ENCODE peak calls at places on chromosomes 4 and X, in seven cellular contexts. X, F, C, O, A, N and B are unnamed samples.

GRCh38 chrX:154401045-154401799 is 3.0 kb downstream of the RPL10 start:
- DNase-seq in O (no peak), A (peak), X (peak), C (peak), N (no peak), F (peak), B (peak)

GRCh38 chr4:88573995-88574394 is 18.3 kb upstream of the HERC3 start:
- DNase-seq in C (peak), F (peak), N (no peak), X (peak), O (no peak), A (peak), B (peak)

GRCh38 chrX:66163849-66164401 is at the start of gene HEPH:
- DNase-seq in O (peak), A (peak), N (peak), F (peak), C (peak), X (peak), B (no peak)

GRCh38 chr4:152997771-152998487 is 61.8 kb downstream of the FHDC1 start:
- DNase-seq in X (no peak), A (no peak), O (no peak), N (no peak), C (no peak), F (peak), B (peak)

GRCh38 chr4:4320951-4321714 is 31.1 kb downstream of the ZBTB49 start:
- DNase-seq in X (no peak), O (no peak), N (no peak), A (no peak), F (no peak), C (no peak), B (no peak)

GRCh38 chrX:116801943-116802342 is 339.2 kb upstream of the CT83 start:
- DNase-seq in F (no peak), X (no peak), A (no peak), C (no peak), O (no peak), N (no peak), B (no peak)

GRCh38 chr4:76784237-76784636 is 113.7 kb downstream of the SOWAHB start:
- DNase-seq in N (no peak), O (no peak), A (peak), X (no peak), F (no peak), C (peak), B (no peak)

GRCh38 chr4:499563-499962 is 553 bp downstream of the PIGG start:
- DNase-seq in O (no peak), F (no peak), N (no peak), C (no peak), X (peak), A (no peak), B (no peak)

GRCh38 chr4:25532579-25532978 is 123.1 kb upstream of the SLC34A2 start:
- DNase-seq in F (no peak), O (no peak), N (no peak), A (no peak), C (no peak), X (no peak), B (no peak)

GRCh38 chr4:169099775-169100180 is 89.7 kb upstream of the CBR4 start:
- DNase-seq in N (no peak), A (no peak), F (peak), O (no peak), C (no peak), X (no peak), B (no peak)

DNA sequence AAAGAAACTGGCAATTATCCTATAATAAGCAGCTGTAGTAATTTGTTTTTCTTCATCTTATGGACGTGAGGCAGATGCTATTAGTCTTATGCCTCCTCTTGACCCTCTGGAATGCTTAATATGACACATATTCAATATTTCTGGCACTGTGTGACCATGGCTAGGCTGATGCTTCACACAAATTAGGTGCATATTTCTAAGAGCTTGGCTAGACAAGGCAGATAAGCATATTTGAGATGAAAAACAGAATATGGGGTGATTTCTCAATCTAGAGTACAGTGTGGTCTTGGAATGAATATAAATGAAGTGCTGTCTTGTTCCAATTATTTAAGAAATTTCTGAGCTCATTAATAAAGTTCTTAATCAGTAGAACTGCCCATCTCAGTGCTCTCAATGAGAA is 156.2 kb downstream of the NPNT start:
- DNase-seq in C (no peak), N (no peak), A (no peak), F (no peak), X (no peak), O (no peak), B (no peak)
- H3K4ac ChIP-seq in C (no peak), N (no peak), A (no peak), F (no peak), X (no peak), O (no peak), B (no peak)

DNA sequence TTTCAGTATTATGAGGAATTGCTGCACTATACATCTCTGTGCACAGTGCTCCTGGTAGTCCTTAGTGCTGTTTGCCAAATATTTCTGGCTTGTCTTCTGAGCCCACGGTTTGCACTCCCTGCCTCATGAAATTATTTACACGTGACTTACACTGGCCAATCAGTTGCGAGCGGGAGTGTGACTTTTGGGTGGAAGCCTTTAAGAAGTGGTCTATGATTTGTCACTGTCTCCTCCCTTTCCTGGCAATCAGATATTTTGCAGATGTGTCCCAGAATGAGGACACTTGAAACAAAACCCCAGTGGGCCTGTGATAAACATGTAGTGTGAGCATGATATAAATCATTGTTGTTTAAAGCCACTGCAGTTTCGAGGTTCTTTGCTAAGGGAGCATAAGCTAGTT is 11.8 kb downstream of the BST1 start:
- DNase-seq in F (peak), A (no peak), C (no peak), X (peak), N (no peak), O (no peak), B (no peak)
- H2BK5ac ChIP-seq in F (no peak), A (no peak), C (no peak), X (no peak), N (no peak), O (no peak), B (no peak)

DNA sequence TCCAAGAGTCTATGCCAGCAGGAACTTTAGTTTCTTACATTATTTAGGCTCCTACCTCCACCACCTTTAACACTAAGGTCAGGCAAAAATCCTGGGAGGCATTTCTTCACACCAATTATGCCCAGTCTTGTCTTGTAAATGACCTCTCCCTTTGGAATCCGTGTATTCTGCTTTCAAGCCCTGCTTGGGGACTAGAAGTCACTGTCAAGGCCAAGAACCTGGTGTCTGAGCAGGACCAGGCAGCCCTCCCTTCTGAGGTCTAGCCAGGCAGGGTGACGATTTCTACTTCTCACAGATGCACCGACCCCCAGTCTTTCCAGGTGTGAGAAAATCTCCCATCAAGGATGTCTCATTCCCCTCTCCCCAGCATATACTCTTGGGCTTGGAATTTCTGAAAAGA is 82.7 kb upstream of the C1QTNF7 start:
- DNase-seq in X (no peak), O (no peak), C (peak), N (no peak), F (no peak), A (peak), B (no peak)
- H3K4ac ChIP-seq in X (no peak), O (no peak), C (no peak), N (no peak), F (peak), A (no peak), B (no peak)

GRCh38 chr4:120921456-120922389 is 803 bp downstream of the PRDM5 start:
- DNase-seq in F (peak), O (no peak), X (peak), N (no peak), A (peak), C (peak), B (peak)

GRCh38 chr4:120920666-120921065 is 1.9 kb downstream of the PRDM5 start:
- DNase-seq in F (no peak), O (no peak), X (no peak), N (no peak), A (no peak), C (no peak), B (no peak)

GRCh38 chr4:120922390-120923200 is at the start of gene PRDM5:
- DNase-seq in N (peak), C (peak), A (peak), O (peak), X (peak), F (peak), B (peak)

GRCh38 chr4:120924931-120925330 is 2.4 kb upstream of the PRDM5 start:
- DNase-seq in A (no peak), C (no peak), F (no peak), O (no peak), X (no peak), N (no peak), B (no peak)

DNA sequence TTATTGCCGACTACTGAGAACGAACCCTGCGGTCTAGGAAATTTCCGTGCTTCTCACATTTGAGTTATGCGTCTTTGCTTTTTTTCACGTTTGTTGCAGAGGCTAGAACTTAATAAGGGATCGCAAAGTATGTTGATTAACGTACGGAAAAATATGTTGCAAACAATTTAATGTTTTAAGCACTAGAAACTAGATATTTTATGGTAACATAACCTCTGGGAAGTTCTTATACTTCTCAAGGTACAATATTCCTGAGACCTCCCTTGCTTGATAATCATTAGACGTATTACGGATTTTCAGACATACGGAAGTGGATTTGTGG is 636 bp upstream of the PRDM5 start:
- DNase-seq in X (no peak), O (no peak), F (no peak), C (no peak), A (no peak), N (no peak), B (no peak)
- H2BK5ac ChIP-seq in X (no peak), O (peak), F (peak), C (no peak), A (no peak), N (peak), B (peak)

GRCh38 chr4:64594723-64595122 is 185.5 kb upstream of the TECRL start:
- DNase-seq in O (no peak), A (no peak), F (no peak), X (no peak), N (no peak), C (no peak), B (no peak)
- H3K4ac ChIP-seq in O (no peak), A (no peak), F (no peak), X (no peak), N (no peak), C (no peak), B (no peak)

DNA sequence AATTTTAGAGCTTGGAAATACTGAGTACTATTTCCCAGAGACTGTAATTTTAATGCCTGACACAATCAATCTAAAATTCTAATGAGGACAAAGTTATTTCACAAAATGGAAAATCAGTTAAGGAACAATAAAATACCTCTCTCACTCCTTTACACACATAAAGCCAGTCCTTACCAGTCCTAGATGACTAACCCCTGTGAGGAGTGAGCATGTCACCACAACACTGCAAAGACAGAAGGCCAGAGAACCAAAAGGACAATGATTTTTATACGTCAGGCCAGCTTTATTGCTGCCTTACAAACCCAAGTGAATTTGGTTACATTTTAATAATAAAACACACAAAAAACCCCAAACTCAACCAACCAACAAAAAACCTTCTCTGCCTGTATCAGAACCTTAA is 57.5 kb downstream of the SHISA3 start:
- DNase-seq in O (no peak), A (no peak), N (no peak), C (no peak), X (no peak), F (no peak), B (no peak)
- H2BK5ac ChIP-seq in O (no peak), A (no peak), N (no peak), C (no peak), X (peak), F (no peak), B (no peak)

DNA sequence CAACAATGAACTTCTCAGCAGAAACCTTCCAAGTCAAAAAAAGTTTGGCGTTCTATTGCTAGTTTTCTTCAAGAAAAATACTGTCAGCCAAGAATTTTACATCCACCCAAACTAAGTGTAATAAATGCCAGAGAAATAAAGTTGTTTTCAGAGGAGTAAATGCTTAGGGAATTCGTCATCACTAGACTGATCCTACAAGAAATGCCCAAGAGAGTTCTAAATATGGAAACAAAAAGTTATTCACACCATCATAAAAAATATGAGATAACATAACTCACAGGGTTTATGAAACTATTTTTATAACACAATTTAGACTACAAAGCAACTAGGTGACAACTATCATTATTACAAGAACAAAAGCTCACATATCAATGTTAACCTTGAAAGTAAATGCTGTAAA is 259.5 kb upstream of the GABRA2 start:
- DNase-seq in A (no peak), F (peak), N (no peak), O (no peak), X (no peak), C (no peak), B (no peak)
- H3K4ac ChIP-seq in A (no peak), F (no peak), N (no peak), O (no peak), X (no peak), C (no peak), B (no peak)

GRCh38 chrX:48491809-48492208 is 15.8 kb downstream of the FTSJ1 start:
- DNase-seq in X (no peak), N (no peak), F (no peak), A (no peak), C (no peak), O (no peak), B (no peak)

GRCh38 chrX:48492293-48492910 is 16.4 kb upstream of the PORCN start:
- DNase-seq in O (no peak), F (peak), X (peak), N (no peak), A (no peak), C (no peak), B (no peak)

GRCh38 chrX:48489296-48489695 is 13.3 kb downstream of the FTSJ1 start:
- DNase-seq in F (no peak), X (no peak), O (no peak), N (no peak), C (no peak), A (no peak), B (no peak)

GRCh38 chrX:48489892-48490291 is 13.9 kb downstream of the FTSJ1 start:
- DNase-seq in F (no peak), N (no peak), A (no peak), O (no peak), X (no peak), C (no peak), B (no peak)

GRCh38 chrX:48490661-48491060 is 14.7 kb downstream of the FTSJ1 start:
- DNase-seq in N (no peak), C (no peak), X (no peak), O (no peak), A (no peak), F (no peak), B (peak)
- H2BK5ac ChIP-seq in N (no peak), C (no peak), X (no peak), O (no peak), A (no peak), F (no peak), B (no peak)

DNA sequence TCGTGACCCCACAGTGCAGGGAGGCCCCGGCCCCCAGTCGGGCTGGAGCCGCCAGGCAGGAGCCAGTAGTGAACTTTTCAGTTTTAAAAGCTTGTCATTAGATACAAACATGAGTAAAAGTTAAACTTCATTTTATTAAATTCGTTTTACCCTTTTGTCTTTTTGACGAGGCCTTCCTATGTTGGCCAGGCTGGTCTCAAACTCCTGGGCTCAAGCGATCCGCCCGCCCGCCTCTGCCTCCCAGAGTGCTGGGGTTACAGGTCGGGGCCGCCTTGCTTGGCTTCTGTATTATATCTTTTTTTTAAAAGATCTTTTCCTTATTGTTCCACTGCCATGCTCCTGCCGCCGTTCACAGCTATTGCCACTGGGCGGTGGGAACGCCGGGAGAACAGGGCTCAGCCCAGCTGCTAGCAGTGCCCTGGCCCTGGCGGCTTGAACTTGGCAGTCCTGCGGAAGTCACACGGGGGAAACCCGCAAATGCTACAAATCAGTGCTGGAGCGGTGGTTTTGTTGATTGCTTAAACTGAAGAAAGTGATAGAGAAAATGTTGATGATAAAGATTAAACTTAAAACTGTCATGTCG is 968 bp upstream of the NELFA start:
- DNase-seq in F (peak), X (peak), C (peak), N (no peak), A (peak), O (no peak), B (peak)
- H3K4ac ChIP-seq in F (no peak), X (peak), C (no peak), N (no peak), A (no peak), O (no peak), B (no peak)

GRCh38 chrX:23465105-23465791 is 130.6 kb downstream of the PTCHD1 start:
- DNase-seq in F (no peak), C (no peak), A (no peak), X (no peak), N (no peak), O (no peak), B (no peak)
- H2BK5ac ChIP-seq in F (no peak), C (no peak), A (no peak), X (no peak), N (no peak), O (no peak), B (no peak)